ENCODE peak calls at places on chromosomes 4 and X, in four cellular contexts. G is astrocyte of the cerebellum, F is GM12865, Y is body of pancreas. B is an unnamed sample.

GRCh38 chr4:82851902-82852750 is 38.8 kb downstream of the SEC31A start:
- DNase-seq in G (peak; percentile 11), F (peak; percentile 44), Y (no peak), B (peak; percentile 9)

GRCh38 chrX:129755779-129756650 is 17.2 kb downstream of the XPNPEP2 start:
- DNase-seq in G (no peak), F (peak; percentile 55), Y (no peak), B (no peak)

GRCh38 chr4:87657525-87657924 is 7.4 kb downstream of the DMP1 start:
- DNase-seq in G (peak; percentile 71), F (no peak), Y (no peak), B (peak; percentile 79)

GRCh38 chr4:22897520-22898108 is 204.9 kb downstream of the GBA3 start:
- DNase-seq in G (peak; percentile 11), F (peak; percentile 28), Y (peak; percentile 4), B (peak; percentile 7)

GRCh38 chr4:92514632-92515031 is 210.9 kb downstream of the GRID2 start:
- DNase-seq in G (no peak), F (no peak), Y (no peak), B (no peak)

GRCh38 chr4:111778543-111778942 is 366.7 kb upstream of the FAM241A start:
- DNase-seq in G (no peak), F (no peak), Y (no peak), B (no peak)

GRCh38 chr4:186037692-186038658 is 31.0 kb upstream of the TLR3 start:
- DNase-seq in G (peak; percentile 79), F (peak; percentile 84), Y (peak; percentile 81), B (peak; percentile 65)

GRCh38 chrX:53594354-53594753 is 92.2 kb downstream of the HUWE1 start:
- DNase-seq in G (no peak), F (peak; percentile 1), Y (no peak), B (no peak)

GRCh38 chrX:110082156-110082555 is 79.2 kb downstream of the TMEM164 start:
- DNase-seq in G (peak; percentile 83), F (no peak), Y (peak; percentile 37), B (no peak)

GRCh38 chr4:165378398-165378762 is 428 bp upstream of the CPE start:
- DNase-seq in G (no peak), F (no peak), Y (no peak), B (no peak)

GRCh38 chrX:123731987-123732678 is 719 bp downstream of the THOC2 start:
- DNase-seq in G (no peak), F (peak; percentile 3), Y (peak; percentile 2), B (no peak)

GRCh38 chr4:120808475-120809141 is 113.9 kb downstream of the PRDM5 start:
- DNase-seq in G (no peak), F (no peak), Y (no peak), B (no peak)

GRCh38 chr4:120812216-120812615 is 110.3 kb downstream of the PRDM5 start:
- DNase-seq in G (peak; percentile 11), F (no peak), Y (no peak), B (no peak)

GRCh38 chr4:120815361-120815760 is 107.2 kb downstream of the PRDM5 start:
- DNase-seq in G (no peak), F (no peak), Y (no peak), B (no peak)

DNA sequence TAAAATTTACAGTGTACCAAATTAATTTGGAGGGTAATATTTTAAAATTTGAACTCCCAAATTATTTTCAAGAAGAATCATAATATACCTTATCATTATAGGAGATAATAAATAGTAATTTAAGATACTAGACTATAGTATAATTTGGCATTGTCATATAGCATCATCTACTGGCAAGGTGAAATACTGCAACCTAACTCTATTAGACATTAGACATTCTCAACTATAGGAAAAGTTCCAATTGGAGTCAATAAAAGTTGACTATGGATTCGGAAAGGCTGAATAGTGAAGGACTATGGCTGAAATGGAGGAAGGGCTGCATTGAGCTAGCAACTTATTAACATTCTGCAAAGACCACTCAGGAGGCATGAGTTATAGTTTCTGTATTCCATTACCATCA is 113.0 kb downstream of the PRDM5 start:
- DNase-seq in G (no peak), F (no peak), Y (no peak), B (no peak)
- TF ChIP-seq CTCF in G (no peak), F (peak; percentile 53), Y (no peak), B (peak; percentile 38)

GRCh38 chrX:7108995-7109634 is 38.4 kb upstream of the STS start:
- DNase-seq in G (no peak), F (no peak), Y (no peak), B (no peak)
- H3K4me3 ChIP-seq in G (no peak overlapping the region), F (no peak overlapping the region), Y (no peak overlapping the region), B (no peak overlapping the region)

GRCh38 chr4:47368211-47368610 is 95.3 kb downstream of the COMMD8 start:
- DNase-seq in G (no peak), F (no peak), Y (no peak), B (no peak)
- TF ChIP-seq CTCF in G (no peak), F (no peak), Y (no peak), B (no peak)

GRCh38 chr4:4853371-4853823 is 6.1 kb upstream of the MSX1 start:
- DNase-seq in G (no peak), F (peak; percentile 60), Y (no peak), B (no peak)
- H3K4me3 ChIP-seq in G (peak overlapping the region; percentile 9), F (peak overlapping the region; percentile 52), Y (no peak overlapping the region), B (peak overlapping the region; percentile 23)